ENCODE peak calls at places on chromosomes 2 and 18, in five cellular contexts. V is progenitor cell of endocrine pancreas, R is ACHN, D is HT1080, W is KG1. B is an unnamed sample.

GRCh38 chr2:70923378-70924015 is 12.2 kb upstream of the ATP6V1B1 start:
- DNase-seq in W (no peak), D (peak; percentile 28), R (peak; percentile 31), V (no peak), B (peak; percentile 31)

GRCh38 chr18:12336887-12337286 is 28.8 kb downstream of the TUBB6 start:
- DNase-seq in V (no peak), R (peak; percentile 23), W (no peak), D (peak; percentile 55), B (no peak)

GRCh38 chr2:218501665-218502064 is 66.5 kb downstream of the USP37 start:
- DNase-seq in V (no peak), R (no peak), D (no peak), W (no peak), B (no peak)

GRCh38 chr2:105498281-105498846 is 99.5 kb upstream of the FHL2 start:
- DNase-seq in W (no peak), R (no peak), D (no peak), V (no peak), B (no peak)

GRCh38 chr2:62158444-62159121 is 37.3 kb upstream of the B3GNT2 start:
- DNase-seq in V (no peak), W (no peak), R (no peak), D (no peak), B (no peak)

GRCh38 chr18:69401475-69402218 is 959 bp downstream of the DOK6 start:
- DNase-seq in R (no peak), V (no peak), W (no peak), D (no peak), B (no peak)

GRCh38 chr2:207782238-207783030 is 12.7 kb upstream of the FZD5 start:
- DNase-seq in W (no peak), D (no peak), R (no peak), V (no peak), B (no peak)

GRCh38 chr18:31942301-31942998 is 478 bp downstream of the TRAPPC8 start:
- DNase-seq in W (peak; percentile 78), D (peak; percentile 17), R (peak; percentile 44), V (peak; percentile 14), B (peak; percentile 64)

GRCh38 chr2:219213486-219214071 is 5.2 kb downstream of the ABCB6 start:
- DNase-seq in D (no peak), R (no peak), W (no peak), V (no peak), B (no peak)

GRCh38 chr2:239498981-239499633 is 98.3 kb upstream of the HDAC4 start:
- DNase-seq in R (no peak), D (no peak), V (no peak), W (no peak), B (no peak)

GRCh38 chr2:217905395-217905794 is 97.4 kb downstream of the TNS1 start:
- DNase-seq in R (no peak), W (no peak), V (no peak), D (no peak), B (no peak)

GRCh38 chr18:53567935-53568574 is 656.4 kb downstream of the MBD2 start:
- DNase-seq in R (peak; percentile 20), W (no peak), V (no peak), D (peak; percentile 34), B (peak; percentile 45)

GRCh38 chr18:7950380-7951143 is 383.4 kb downstream of the PTPRM start:
- DNase-seq in D (peak; percentile 89), V (no peak), R (peak; percentile 72), W (no peak), B (no peak)

GRCh38 chr2:71703981-71704545 is 250.7 kb downstream of the DYSF start:
- DNase-seq in W (no peak), R (no peak), D (no peak), V (no peak), B (no peak)

GRCh38 chr2:8860239-8860638 is 22.8 kb upstream of the KIDINS220 start:
- DNase-seq in V (no peak), D (no peak), W (no peak), R (peak; percentile 52), B (no peak)

GRCh38 chr18:56889621-56890020 is 238.5 kb downstream of the WDR7 start:
- DNase-seq in W (no peak), D (no peak), R (peak; percentile 13), V (no peak), B (no peak)

GRCh38 chr2:45282646-45283045 is 273.4 kb upstream of the SIX2 start:
- DNase-seq in R (no peak), V (no peak), D (no peak), W (no peak), B (no peak)

GRCh38 chr2:216653931-216654365 is 20.7 kb downstream of the IGFBP2 start:
- DNase-seq in D (no peak), W (no peak), R (no peak), V (no peak), B (no peak)

B was measured in GM12865.